ENCODE peak calls at places on chromosomes 16 and 17, in eight cellular contexts. B is stimulated activated CD8-positive, alpha-beta memory T cell treated with anti-CD3 and anti-CD28 coated beads, Interleukin-2, amount 100 ng/mL, for 1 hour; F is mesothelial cell of epicardium; S is stimulated activated CD4-positive, alpha-beta T cell treated with anti-CD3 and anti-CD28 coated beads, Interleukin-12 subunit alpha, Interleukin-12 subunit beta, amount 100 ng/mL, for 48 hours; E is RWPE2; P is NCI-H460; D is fibroblast of the aortic adventitia; Z is head of caudate nucleus. L is an unnamed sample.

GRCh38 chr16:50121278-50121677 is 31.8 kb upstream of the TENT4B start:
- DNase-seq in B (no peak), E (no peak), D (no peak), Z (no peak), S (no peak), F (no peak), P (no peak), L (no peak)

GRCh38 chr17:1060991-1061390 is 64.1 kb downstream of the TIMM22 start:
- DNase-seq in Z (no peak), F (no peak), P (peak), B (no peak), S (peak), D (peak), E (peak), L (no peak)

GRCh38 chr17:47872019-47872650 is 21.2 kb upstream of the SP6 start:
- DNase-seq in B (no peak), E (no peak), D (no peak), F (no peak), P (no peak), S (no peak), Z (no peak), L (no peak)

GRCh38 chr16:83227336-83227735 is 580.4 kb upstream of the HSBP1 start:
- DNase-seq in D (no peak), Z (no peak), F (no peak), B (no peak), E (no peak), S (no peak), P (no peak), L (no peak)

GRCh38 chr16:81608515-81609209 is 164.1 kb downstream of the CMIP start:
- DNase-seq in F (no peak), D (peak), B (no peak), S (no peak), Z (no peak), P (no peak), E (no peak), L (no peak)

GRCh38 chr17:49554694-49555494 is 20.8 kb upstream of the NXPH3 start:
- DNase-seq in F (no peak), B (no peak), S (no peak), D (no peak), P (no peak), E (no peak), Z (no peak), L (no peak)

GRCh38 chr17:60463157-60463820 is 41.0 kb downstream of the CHCT1 start:
- DNase-seq in E (no peak), D (no peak), B (no peak), P (no peak), S (no peak), F (no peak), Z (no peak), L (no peak)

GRCh38 chr17:15154618-15155017 is 110.5 kb downstream of the PMP22 start:
- DNase-seq in E (no peak), F (no peak), D (peak), P (no peak), S (no peak), B (no peak), Z (no peak), L (no peak)

GRCh38 chr16:3712830-3713476 is 4.4 kb downstream of the TRAP1 start:
- DNase-seq in B (no peak), P (no peak), E (no peak), F (no peak), Z (no peak), S (no peak), D (no peak), L (no peak)

GRCh38 chr17:70797166-70797565 is 627.8 kb downstream of the KCNJ2 start:
- DNase-seq in E (no peak), F (no peak), P (no peak), D (no peak), B (no peak), Z (no peak), S (no peak), L (no peak)

GRCh38 chr16:2492292-2492691 is 17.4 kb downstream of the TBC1D24 start:
- DNase-seq in Z (no peak), D (no peak), B (no peak), S (no peak), P (no peak), F (no peak), E (no peak), L (no peak)

GRCh38 chr17:73293480-73293911 is 18.3 kb downstream of the CDC42EP4 start:
- DNase-seq in P (no peak), F (no peak), Z (no peak), E (peak), S (no peak), B (no peak), D (peak), L (peak)

GRCh38 chr16:12155235-12155634 is 178.7 kb downstream of the SNX29 start:
- DNase-seq in E (no peak), S (no peak), Z (no peak), F (no peak), P (no peak), B (no peak), D (no peak), L (no peak)

GRCh38 chr16:57374067-57374534 is 1.8 kb downstream of the CX3CL1 start:
- DNase-seq in B (no peak), P (no peak), D (no peak), E (no peak), S (no peak), F (no peak), Z (peak), L (no peak)

GRCh38 chr16:47507701-47508100 is 46.6 kb downstream of the PHKB start:
- DNase-seq in D (no peak), S (no peak), Z (no peak), F (no peak), B (no peak), P (no peak), E (no peak), L (no peak)

GRCh38 chr16:7227193-7227825 is 105.3 kb upstream of the RBFOX1 start:
- DNase-seq in D (no peak), Z (no peak), P (no peak), S (no peak), E (no peak), F (no peak), B (no peak), L (no peak)

GRCh38 chr16:79605999-79606398 is 5.5 kb upstream of the MAF start:
- DNase-seq in Z (peak), B (no peak), F (no peak), S (no peak), D (no peak), P (no peak), E (peak), L (no peak)

GRCh38 chr17:47745037-47745380 is 12.0 kb downstream of the TBX21 start:
- DNase-seq in B (no peak), F (no peak), Z (no peak), E (peak), P (no peak), D (no peak), S (no peak), L (no peak)

GRCh38 chr17:5619088-5619740 is 34.9 kb upstream of the NLRP1 start:
- DNase-seq in S (peak), E (no peak), Z (no peak), B (no peak), F (no peak), D (no peak), P (no peak), L (no peak)

GRCh38 chr17:28812980-28813377 is 29.6 kb downstream of the FAM222B start:
- DNase-seq in F (no peak), E (no peak), S (no peak), P (no peak), Z (no peak), D (peak), B (no peak), L (no peak)

GRCh38 chr17:34299918-34300600 is 14.5 kb downstream of the CCL11 start:
- DNase-seq in F (no peak), P (no peak), B (no peak), Z (no peak), D (peak), E (no peak), S (no peak), L (no peak)

GRCh38 chr17:6072157-6072556 is 2.0 kb downstream of the WSCD1 start:
- DNase-seq in B (no peak), E (no peak), S (no peak), Z (no peak), D (no peak), P (no peak), F (no peak), L (no peak)

GRCh38 chr17:81341347-81342061 is 46.4 kb upstream of the SLC38A10 start:
- DNase-seq in F (no peak), B (no peak), S (no peak), D (no peak), Z (no peak), P (no peak), E (peak), L (no peak)

GRCh38 chr16:67668495-67669157 is 2.0 kb downstream of the C16orf86 start:
- DNase-seq in E (no peak), D (no peak), B (no peak), P (no peak), F (no peak), Z (no peak), S (no peak), L (peak)

GRCh38 chr17:8189041-8189710 is 804 bp downstream of the BORCS6 start:
- DNase-seq in P (no peak), B (no peak), E (no peak), S (no peak), Z (no peak), D (peak), F (no peak), L (no peak)

GRCh38 chr17:76354317-76354729 is 607 bp upstream of the PRPSAP1 start:
- DNase-seq in Z (no peak), S (no peak), P (no peak), D (no peak), F (no peak), B (no peak), E (peak), L (no peak)

GRCh38 chr17:43438626-43439529 is 40.1 kb downstream of the ARL4D start:
- DNase-seq in F (no peak), B (no peak), P (no peak), S (no peak), D (no peak), E (no peak), Z (no peak), L (no peak)

GRCh38 chr17:8997994-8998628 is 23.2 kb upstream of the NTN1 start:
- DNase-seq in P (peak), D (peak), F (no peak), S (peak), Z (peak), E (no peak), B (peak), L (no peak)

GRCh38 chr17:31488982-31489294 is 97.5 kb downstream of the RAB11FIP4 start:
- DNase-seq in P (no peak), F (no peak), D (no peak), B (no peak), S (no peak), E (no peak), Z (no peak), L (no peak)

GRCh38 chr16:57619606-57620315 is 8.7 kb upstream of the ADGRG1 start:
- DNase-seq in Z (peak), P (no peak), F (no peak), B (no peak), S (no peak), D (no peak), E (peak), L (no peak)

GRCh38 chr17:28008526-28008925 is 34.0 kb upstream of the NLK start:
- DNase-seq in F (no peak), D (peak), P (peak), S (no peak), Z (no peak), E (no peak), B (no peak), L (peak)

GRCh38 chr17:39080416-39081179 is 70.8 kb downstream of the PLXDC1 start:
- DNase-seq in D (peak), B (no peak), Z (no peak), E (no peak), F (no peak), S (no peak), P (no peak), L (no peak)

GRCh38 chr16:3536271-3536671 is 35.5 kb downstream of the CLUAP1 start:
- DNase-seq in B (no peak), D (peak), Z (no peak), F (no peak), P (no peak), S (no peak), E (no peak), L (no peak)

GRCh38 chr17:19410101-19410500 is 931 bp upstream of the RNF112 start:
- DNase-seq in D (no peak), S (no peak), B (no peak), P (no peak), F (no peak), Z (no peak), E (no peak), L (no peak)

GRCh38 chr17:82101301-82101715 is 3.3 kb upstream of the FASN start:
- DNase-seq in B (no peak), S (no peak), F (no peak), Z (peak), E (no peak), P (no peak), D (no peak), L (no peak)

GRCh38 chr17:61312406-61313295 is 87.0 kb upstream of the TBX2 start:
- DNase-seq in B (no peak), P (no peak), S (no peak), E (no peak), F (no peak), Z (no peak), D (no peak), L (no peak)

GRCh38 chr17:27303734-27304133 is 9.8 kb downstream of the WSB1 start:
- DNase-seq in S (no peak), F (no peak), P (no peak), B (no peak), Z (no peak), E (no peak), D (no peak), L (no peak)